ENCODE peak calls at places on chromosomes 13 and 19, in seven cellular contexts. D is IMR-90, T is pancreas, C is stomach, P is H9, E is astrocyte of the cerebellum, M is prostate gland. H is an unnamed sample.

GRCh38 chr19:16825312-16826168 is 3.7 kb upstream of the SIN3B start:
- DNase-seq in D (peak; percentile 63), T (peak; percentile 45), C (peak; percentile 53), P (peak; percentile 79), E (peak; percentile 78), M (peak; percentile 54), H (no peak)

GRCh38 chr13:43273362-43273761 is 250.0 kb downstream of the DNAJC15 start:
- DNase-seq in D (peak; percentile 59), T (no peak), C (no peak), P (no peak), E (no peak), M (no peak), H (no peak)

GRCh38 chr19:46776927-46777911 is 11.2 kb downstream of the SLC1A5 start:
- DNase-seq in D (no peak), T (no peak), C (no peak), P (peak; percentile 97), E (no peak), M (no peak), H (no peak)

GRCh38 chr19:39696418-39696817 is 7.9 kb upstream of the LGALS14 start:
- DNase-seq in D (no peak), T (no peak), C (no peak), P (no peak), E (no peak), M (no peak), H (no peak)

GRCh38 chr19:33723512-33723911 is 73.2 kb upstream of the KCTD15 start:
- DNase-seq in D (no peak), T (no peak), C (no peak), P (no peak), E (no peak), M (no peak), H (no peak)

GRCh38 chr13:77896977-77897376 is 21.7 kb downstream of the EDNRB start:
- DNase-seq in D (no peak), T (no peak), C (no peak), P (no peak), E (no peak), M (no peak), H (no peak)

GRCh38 chr19:17162580-17162979 is 52.6 kb upstream of the USE1 start:
- DNase-seq in D (no peak), T (no peak), C (no peak), P (no peak), E (no peak), M (no peak), H (no peak)

GRCh38 chr13:103199380-103200088 is 133.3 kb upstream of the SLC10A2 start:
- DNase-seq in D (no peak), T (no peak), C (no peak), P (no peak), E (no peak), M (no peak), H (no peak)

GRCh38 chr13:24008679-24009078 is 111.4 kb upstream of the C1QTNF9B start:
- DNase-seq in D (peak; percentile 56), T (no peak), C (no peak), P (no peak), E (no peak), M (no peak), H (no peak)

GRCh38 chr13:30736921-30737320 is 1.6 kb downstream of the ALOX5AP start:
- DNase-seq in D (no peak), T (no peak), C (no peak), P (no peak), E (no peak), M (no peak), H (no peak)

GRCh38 chr13:20114066-20114465 is 46.8 kb downstream of the GJA3 start:
- DNase-seq in D (no peak), T (no peak), C (no peak), P (no peak), E (no peak), M (no peak), H (no peak)

GRCh38 chr19:15556634-15557181 is 48.4 kb downstream of the CYP4F22 start:
- DNase-seq in D (no peak), T (no peak), C (no peak), P (no peak), E (no peak), M (no peak), H (no peak)

GRCh38 chr13:21625366-21625765 is 21.4 kb upstream of the MICU2 start:
- DNase-seq in D (peak; percentile 52), T (no peak), C (no peak), P (no peak), E (no peak), M (no peak), H (no peak)

GRCh38 chr13:30963794-30964193 is 31.3 kb downstream of the TEX26 start:
- DNase-seq in D (peak; percentile 29), T (peak; percentile 27), C (peak; percentile 46), P (no peak), E (no peak), M (peak; percentile 13), H (no peak)

GRCh38 chr13:73914119-73914518 is 220.1 kb downstream of the KLF12 start:
- DNase-seq in D (no peak), T (no peak), C (no peak), P (no peak), E (no peak), M (no peak), H (no peak)

GRCh38 chr19:47430041-47430802 is 10.9 kb upstream of the MEIS3 start:
- DNase-seq in D (peak; percentile 27), T (peak; percentile 37), C (peak; percentile 53), P (peak; percentile 79), E (no peak), M (peak; percentile 32), H (peak; percentile 42)

GRCh38 chr13:31913459-31913858 is 118.1 kb upstream of the FRY start:
- DNase-seq in D (no peak), T (no peak), C (no peak), P (no peak), E (no peak), M (no peak), H (no peak)

GRCh38 chr19:13051581-13052165 is 51.0 kb downstream of the LYL1 start:
- DNase-seq in D (peak; percentile 24), T (peak; percentile 63), C (peak; percentile 88), P (peak; percentile 89), E (no peak), M (peak; percentile 75), H (no peak)

GRCh38 chr13:60043262-60043661 is 120.5 kb downstream of the DIAPH3 start:
- DNase-seq in D (peak; percentile 4), T (no peak), C (no peak), P (no peak), E (peak; percentile 1), M (no peak), H (no peak)

GRCh38 chr19:49861127-49861526 is 6.2 kb downstream of the PNKP start:
- DNase-seq in D (no peak), T (peak; percentile 26), C (peak; percentile 78), P (peak; percentile 68), E (no peak), M (peak; percentile 81), H (no peak)

GRCh38 chr19:49863935-49864320 is 3.4 kb downstream of the PNKP start:
- DNase-seq in D (no peak), T (no peak), C (no peak), P (no peak), E (no peak), M (no peak), H (no peak)

GRCh38 chr19:49861541-49862410 is 5.6 kb downstream of the PNKP start:
- DNase-seq in D (no peak), T (peak; percentile 29), C (peak; percentile 78), P (peak; percentile 54), E (no peak), M (peak; percentile 45), H (no peak)

GRCh38 chr19:49863254-49863934 is 4.0 kb downstream of the PNKP start:
- DNase-seq in D (no peak), T (no peak), C (no peak), P (no peak), E (no peak), M (no peak), H (no peak)

GRCh38 chr19:49862411-49863253 is 4.7 kb downstream of the PNKP start:
- DNase-seq in D (no peak), T (peak; percentile 31), C (no peak), P (peak; percentile 79), E (no peak), M (no peak), H (no peak)
- TF ChIP-seq CTCF in D (peak; percentile 24), T (no peak), C (no peak), P (peak; percentile 65), E (peak; percentile 34), M (no peak), H (peak; percentile 22)

GRCh38 chr13:109792416-109793090 is 6.2 kb upstream of the IRS2 start:
- DNase-seq in D (no peak), T (no peak), C (no peak), P (no peak), E (no peak), M (no peak), H (no peak)

GRCh38 chr13:109790071-109790470 is 3.7 kb upstream of the IRS2 start:
- DNase-seq in D (no peak), T (no peak), C (no peak), P (no peak), E (no peak), M (no peak), H (no peak)

GRCh38 chr13:109789262-109789661 is 2.9 kb upstream of the IRS2 start:
- DNase-seq in D (no peak), T (no peak), C (no peak), P (no peak), E (no peak), M (no peak), H (no peak)

GRCh38 chr13:109788372-109789195 is 2.2 kb upstream of the IRS2 start:
- DNase-seq in D (no peak), T (no peak), C (no peak), P (no peak), E (no peak), M (no peak), H (no peak)

GRCh38 chr13:109790951-109791605 is 4.7 kb upstream of the IRS2 start:
- DNase-seq in D (peak; percentile 41), T (no peak), C (no peak), P (peak; percentile 40), E (no peak), M (no peak), H (no peak)
- TF ChIP-seq CTCF in D (peak; percentile 36), T (peak; percentile 28), C (peak; percentile 26), P (peak; percentile 62), E (peak; percentile 35), M (peak; percentile 44), H (peak; percentile 51)

GRCh38 chr19:11090264-11091032 is 1.2 kb downstream of the LDLR start:
- DNase-seq in D (peak; percentile 92), T (peak; percentile 97), C (peak; percentile 99), P (peak; percentile 98), E (peak; percentile 90), M (peak; percentile 99), H (peak; percentile 97)
- TF ChIP-seq CTCF in D (no peak), T (no peak), C (no peak), P (no peak), E (no peak), M (peak; percentile 2), H (peak; percentile 25)

DNA sequence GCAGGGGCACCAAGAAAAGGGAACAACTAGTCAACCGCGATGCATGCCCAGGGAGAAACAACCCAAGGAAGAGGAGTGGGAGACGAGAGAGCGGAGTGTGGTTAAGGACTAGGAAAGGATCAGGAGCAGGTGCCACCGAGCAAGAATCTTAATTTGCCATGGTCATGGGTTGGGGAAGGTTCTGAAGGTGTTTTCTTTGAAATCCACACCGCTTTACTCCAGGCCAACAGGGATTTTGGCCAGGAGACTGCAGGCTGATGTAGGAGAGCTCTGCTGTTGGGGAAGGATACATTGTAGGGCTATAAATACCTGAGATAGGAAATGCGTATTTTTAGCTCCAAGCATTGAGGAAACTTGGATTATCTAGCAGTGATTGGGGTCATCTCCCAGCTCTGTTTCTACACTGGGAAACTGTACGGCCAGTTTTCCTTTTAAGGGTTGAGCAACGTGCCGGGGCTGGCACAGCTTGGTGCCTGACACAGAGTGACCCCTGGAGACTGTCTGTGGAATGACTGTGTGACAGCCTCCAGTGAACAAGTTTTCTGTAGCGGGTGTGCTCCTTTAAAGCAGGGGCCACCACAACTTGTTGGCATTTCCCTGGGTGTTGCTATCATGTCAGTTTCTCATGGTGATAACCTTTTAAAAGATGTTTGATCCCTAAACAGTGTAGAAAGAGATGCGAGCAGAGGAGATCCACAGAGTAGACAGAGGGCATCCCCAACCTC is 34.2 kb downstream of the ZNF536 start:
- DNase-seq in D (no peak), T (peak; percentile 19), C (no peak), P (no peak), E (no peak), M (no peak), H (no peak)
- TF ChIP-seq CTCF in D (no peak), T (no peak), C (no peak), P (peak; percentile 66), E (peak; percentile 15), M (peak; percentile 22), H (peak; percentile 41)